ENCODE peak calls at places on chromosomes 13 and 19, in six cellular contexts. Y, F, R, U, W and P are unnamed samples.
A peak's percentile ranks its signal among the peaks of the same experiment; 100 is the strongest.

GRCh38 chr13:113064534-113065405 is 40.8 kb upstream of the F7 start:
- DNase-seq in U (no peak), W (no peak), F (peak; percentile 56), R (no peak), Y (no peak), P (no peak)

GRCh38 chr19:48638831-48639381 is 1.7 kb upstream of the DBP start:
- DNase-seq in Y (no peak), R (no peak), U (no peak), W (no peak), F (no peak), P (peak; percentile 72)

GRCh38 chr19:18764591-18765051 is 26.5 kb downstream of the COMP start:
- DNase-seq in U (no peak), F (no peak), R (no peak), W (no peak), Y (no peak), P (no peak)

GRCh38 chr19:6378036-6378435 is 2.3 kb upstream of the PSPN start:
- DNase-seq in U (no peak), Y (no peak), R (no peak), W (no peak), F (no peak), P (no peak)

GRCh38 chr13:41216160-41216559 is 21.8 kb upstream of the KBTBD7 start:
- DNase-seq in Y (no peak), F (no peak), W (no peak), R (no peak), U (no peak), P (no peak)

GRCh38 chr13:44331912-44332840 is 41.4 kb upstream of the SERP2 start:
- DNase-seq in U (peak; percentile 82), R (peak; percentile 87), W (no peak), Y (no peak), F (no peak), P (no peak)

GRCh38 chr13:51192348-51192747 is 29.9 kb upstream of the FAM124A start:
- DNase-seq in W (no peak), R (no peak), Y (no peak), U (no peak), F (no peak), P (no peak)

GRCh38 chr13:25217023-25217909 is 45.2 kb upstream of the AMER2 start:
- DNase-seq in W (no peak), Y (no peak), R (no peak), F (no peak), U (peak; percentile 41), P (no peak)

GRCh38 chr13:109790951-109791605 is 4.7 kb upstream of the IRS2 start:
- DNase-seq in R (no peak), W (no peak), U (no peak), Y (no peak), F (no peak), P (no peak)

GRCh38 chr13:24680258-24680920 is at the start of gene ATP12A:
- DNase-seq in F (no peak), R (no peak), U (no peak), Y (peak; percentile 35), W (no peak), P (no peak)

GRCh38 chr19:11722414-11722813 is 16.3 kb downstream of the ZNF823 start:
- DNase-seq in W (no peak), R (no peak), U (no peak), F (no peak), Y (no peak), P (no peak)

GRCh38 chr19:4968462-4969291 is at the start of gene KDM4B:
- DNase-seq in U (peak; percentile 100), W (peak; percentile 98), Y (peak; percentile 99), F (peak; percentile 98), R (peak; percentile 100), P (peak; percentile 100)

GRCh38 chr19:44552324-44552723 is 22.8 kb upstream of the CEACAM20 start:
- DNase-seq in F (peak; percentile 63), Y (no peak), U (no peak), W (no peak), R (no peak), P (peak; percentile 66)

GRCh38 chr13:29524176-29524575 is 71.3 kb downstream of the SLC7A1 start:
- DNase-seq in Y (no peak), U (peak; percentile 86), R (peak; percentile 82), W (no peak), F (no peak), P (no peak)

GRCh38 chr13:29521336-29521735 is 74.2 kb downstream of the SLC7A1 start:
- DNase-seq in U (no peak), F (no peak), Y (no peak), W (no peak), R (no peak), P (no peak)

GRCh38 chr13:29524641-29525040 is 70.8 kb downstream of the SLC7A1 start:
- DNase-seq in R (no peak), Y (no peak), W (no peak), U (no peak), F (no peak), P (no peak)

GRCh38 chr13:29522044-29522685 is 73.3 kb downstream of the SLC7A1 start:
- DNase-seq in Y (no peak), R (peak; percentile 89), W (no peak), F (no peak), U (no peak), P (no peak)

DNA sequence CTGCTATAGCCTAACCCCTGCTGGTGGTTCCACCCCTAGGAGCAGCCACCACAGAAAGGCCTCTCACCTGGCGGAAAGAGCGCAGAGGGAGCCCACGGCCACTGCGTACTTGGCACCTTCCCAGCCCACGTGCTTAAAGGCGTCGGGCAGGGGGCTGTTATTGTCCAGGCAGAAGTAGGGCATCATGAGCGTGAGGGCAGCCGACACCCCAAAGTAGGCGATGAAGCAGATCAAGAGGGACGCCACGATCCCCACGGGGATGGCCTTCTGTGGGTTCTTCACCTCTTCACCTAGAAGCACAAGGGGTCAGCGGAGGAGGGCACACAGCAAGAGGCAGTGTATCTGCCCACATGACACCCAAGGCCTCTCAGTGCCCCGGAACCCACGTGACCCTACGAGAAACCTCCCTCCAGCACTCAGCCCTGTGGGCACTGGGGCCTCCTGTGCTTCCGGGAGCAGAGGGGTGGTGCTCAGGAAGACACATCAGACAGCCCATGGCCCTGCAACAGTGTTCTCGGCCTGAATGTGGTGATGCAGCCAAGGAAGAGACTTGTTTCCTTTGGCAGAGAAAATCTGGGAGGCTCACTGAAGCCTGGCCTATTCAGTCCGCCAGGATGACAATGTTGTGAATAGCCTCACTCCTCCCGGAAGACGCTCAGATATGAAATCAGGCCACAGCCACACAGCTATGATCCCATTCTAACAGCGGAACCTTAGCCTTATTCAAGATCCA is 72.1 kb downstream of the SLC7A1 start:
- DNase-seq in R (peak; percentile 80), W (no peak), Y (no peak), F (no peak), U (peak; percentile 82), P (peak; percentile 51)
- H3K27ac ChIP-seq in R (peak overlapping the region; percentile 50), W (no peak overlapping the region), Y (no peak overlapping the region), F (no peak overlapping the region), U (no peak overlapping the region), P (no peak overlapping the region)

DNA sequence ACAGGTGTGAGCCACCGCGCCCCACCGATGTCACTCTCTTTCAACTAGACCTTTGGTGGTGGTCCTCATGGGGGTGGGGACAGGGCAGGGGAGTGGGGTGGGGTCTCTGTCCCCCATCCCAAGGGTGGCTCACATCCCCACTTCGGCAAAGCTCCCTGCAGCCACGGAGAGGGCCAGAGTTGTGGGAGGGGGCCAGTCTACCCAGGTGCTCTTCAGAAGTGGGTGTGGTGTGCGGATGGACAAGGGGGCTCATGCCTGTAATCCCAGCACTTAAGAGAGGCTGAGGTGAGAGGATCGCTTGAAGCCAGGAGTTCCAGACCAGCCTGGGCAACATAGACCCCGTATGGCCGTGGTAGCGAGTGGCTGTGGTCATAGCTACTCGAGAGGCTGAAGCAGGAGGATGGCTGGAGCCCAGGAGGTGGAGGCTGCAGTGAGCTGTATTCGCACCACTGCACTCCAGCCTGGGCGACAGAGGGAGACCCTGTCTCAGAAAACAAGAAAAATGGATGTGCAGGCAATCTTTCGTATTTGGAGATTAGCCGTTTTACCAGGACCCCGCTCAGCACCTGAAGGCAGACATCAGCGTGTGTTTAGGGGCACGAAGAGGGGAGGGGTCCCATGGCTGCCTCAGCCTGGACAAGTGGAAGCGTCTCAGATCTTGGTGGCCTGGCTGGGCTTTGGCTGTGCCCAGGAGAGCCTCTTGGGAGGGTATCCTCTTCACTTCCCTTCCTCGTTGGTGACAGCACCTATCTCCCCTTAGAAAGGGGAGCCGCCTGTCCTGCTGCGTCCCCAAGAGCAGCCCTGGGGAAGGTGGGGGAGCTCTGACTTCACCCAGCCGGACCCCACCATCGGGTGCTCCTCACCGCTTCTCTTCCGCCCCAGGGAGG is 863 bp downstream of the TGFBR3L start:
- DNase-seq in U (no peak), F (no peak), W (no peak), Y (no peak), R (no peak), P (peak; percentile 46)
- H3K4me3 ChIP-seq in U (peak overlapping the region; percentile 73), F (peak overlapping the region; percentile 74), W (no peak overlapping the region), Y (no peak overlapping the region), R (peak overlapping the region; percentile 62), P (peak overlapping the region; percentile 43)

DNA sequence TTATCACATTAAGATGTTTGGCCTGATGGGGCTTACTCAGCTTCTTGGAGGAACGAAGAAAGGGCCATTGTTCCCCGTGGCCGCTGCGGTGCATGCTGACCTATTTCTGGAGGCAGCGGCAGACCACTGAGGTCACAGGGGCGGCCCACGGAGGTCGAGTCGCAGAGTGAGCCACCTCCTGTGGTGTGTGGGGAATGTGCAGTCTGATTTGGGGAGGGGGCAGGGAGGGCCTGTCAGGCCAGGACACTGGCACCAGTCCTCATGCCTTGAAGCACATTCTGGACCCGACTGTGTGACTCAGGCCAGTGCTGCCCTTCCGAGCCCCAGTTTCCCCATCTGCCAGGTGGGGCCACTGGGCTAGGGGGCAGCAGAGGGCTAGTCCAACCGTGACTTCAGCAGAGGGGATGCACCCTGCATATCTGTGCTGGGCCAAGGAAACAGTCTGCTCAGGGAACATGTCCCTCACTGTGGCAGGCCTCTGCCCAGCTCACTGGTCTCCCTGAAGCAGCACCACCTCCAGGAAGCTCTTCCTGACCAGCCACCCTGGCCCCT is 6.3 kb downstream of the SLC7A10 start:
- DNase-seq in W (no peak), R (no peak), U (no peak), F (no peak), Y (no peak), P (no peak)
- TF ChIP-seq CTCF in W (no peak), R (no peak), U (no peak), F (peak; percentile 47), Y (no peak), P (no peak)

GRCh38 chr13:33262554-33262953 is 23.0 kb downstream of the STARD13 start:
- DNase-seq in F (no peak), Y (no peak), W (no peak), R (no peak), U (no peak), P (no peak)
- H3K27ac ChIP-seq in F (no peak overlapping the region), Y (no peak overlapping the region), W (no peak overlapping the region), R (no peak overlapping the region), U (no peak overlapping the region), P (no peak overlapping the region)